ENCODE peak calls at places on chromosomes 12 and 14, in four cellular contexts. K, N, L and G are unnamed samples. For H3K27me3 and H3K4me1, the result is how much of the 10 kb centered on the place peaks cover.

GRCh38 chr14:37580146-37580545 is 14.9 kb downstream of the FOXA1 start:
- DNase-seq in K (no peak), N (no peak), L (no peak), G (no peak)

GRCh38 chr12:57237952-57238853 is 8.7 kb downstream of the SHMT2 start:
- DNase-seq in K (no peak), L (no peak), N (peak), G (peak)

GRCh38 chr14:92563359-92563758 is 49.8 kb downstream of the RIN3 start:
- DNase-seq in L (no peak), K (no peak), N (peak), G (no peak)

GRCh38 chr12:3157581-3158328 is 80.6 kb downstream of the TSPAN9 start:
- DNase-seq in K (no peak), N (no peak), L (no peak), G (no peak)

GRCh38 chr12:79737875-79738718 is 47.3 kb upstream of the PAWR start:
- DNase-seq in N (peak), K (no peak), L (peak), G (peak)

GRCh38 chr12:57135487-57135886 is 7.2 kb downstream of the LRP1 start:
- DNase-seq in K (no peak), L (no peak), N (no peak), G (no peak)

GRCh38 chr12:117309276-117309885 is 52.0 kb downstream of the NOS1 start:
- DNase-seq in K (no peak), N (no peak), L (no peak), G (no peak)

GRCh38 chr12:115370204-115370603 is 686.2 kb upstream of the TBX3 start:
- DNase-seq in K (no peak), L (no peak), N (no peak), G (no peak)

GRCh38 chr14:38951451-38951850 is 151.6 kb downstream of the SEC23A start:
- DNase-seq in N (no peak), K (no peak), L (no peak), G (no peak)

GRCh38 chr12:12236896-12237295 is 29.9 kb downstream of the LRP6 start:
- DNase-seq in K (no peak), N (no peak), L (no peak), G (no peak)

GRCh38 chr12:34395056-34396005 is 373.0 kb downstream of the ALG10 start:
- DNase-seq in L (no peak), N (no peak), K (peak), G (no peak)

GRCh38 chr14:62691613-62692489 is 353.4 kb downstream of the KCNH5 start:
- DNase-seq in N (no peak), L (no peak), K (no peak), G (peak)

GRCh38 chr12:6332459-6332858 is 9.4 kb downstream of the TNFRSF1A start:
- DNase-seq in L (no peak), N (no peak), K (no peak), G (no peak)

GRCh38 chr14:89041245-89041585 is 216.8 kb downstream of the TTC8 start:
- DNase-seq in L (peak), K (no peak), N (no peak), G (peak)

GRCh38 chr14:74508292-74508731 is 14.7 kb downstream of the ISCA2 start:
- DNase-seq in K (no peak), L (no peak), N (no peak), G (peak)

GRCh38 chr12:96359328-96359727 is 40.9 kb downstream of the CDK17 start:
- DNase-seq in N (no peak), L (no peak), K (no peak), G (no peak)

GRCh38 chr12:116459921-116460666 is 99.1 kb upstream of the MAP1LC3B2 start:
- DNase-seq in L (no peak), K (no peak), N (no peak), G (no peak)

GRCh38 chr12:10101042-10101579 is 2.3 kb upstream of the CLEC1A start:
- DNase-seq in N (no peak), K (no peak), L (no peak), G (no peak)

GRCh38 chr12:90630006-90630405 is 325.0 kb downstream of the CCER1 start:
- DNase-seq in N (no peak), L (no peak), K (no peak), G (no peak)

GRCh38 chr12:95908573-95908972 is 33.8 kb downstream of the CCDC38 start:
- DNase-seq in N (no peak), L (no peak), K (no peak), G (no peak)

GRCh38 chr12:45477526-45477925 is 252.0 kb upstream of the ARID2 start:
- DNase-seq in K (no peak), N (no peak), L (no peak), G (no peak)

GRCh38 chr14:75277796-75278421 is 719 bp upstream of the FOS start:
- DNase-seq in L (no peak), N (no peak), K (no peak), G (no peak)

GRCh38 chr12:34396861-34397590 is 374.7 kb downstream of the ALG10 start:
- DNase-seq in L (no peak), K (no peak), N (no peak), G (peak)

GRCh38 chr12:49034287-49034622 is 15.7 kb upstream of the PRKAG1 start:
- DNase-seq in L (no peak), N (no peak), K (no peak), G (no peak)

GRCh38 chr14:58722433-58722832 is 84.7 kb downstream of the DACT1 start:
- DNase-seq in L (no peak), K (no peak), N (no peak), G (no peak)

GRCh38 chr14:33280646-33281045 is 342.0 kb downstream of the NPAS3 start:
- DNase-seq in L (no peak), N (no peak), K (no peak), G (no peak)

GRCh38 chr14:74257078-74257987 is 18.1 kb downstream of the VSX2 start:
- DNase-seq in K (peak), L (no peak), N (peak), G (peak)

GRCh38 chr12:62713190-62713589 is 221.8 kb downstream of the PPM1H start:
- DNase-seq in K (no peak), L (no peak), N (no peak), G (no peak)

GRCh38 chr14:61839452-61839851 is 77.2 kb downstream of the SNAPC1 start:
- DNase-seq in K (no peak), N (no peak), L (no peak), G (no peak)

GRCh38 chr14:30240685-30241084 is 313.0 kb upstream of the PRKD1 start:
- DNase-seq in K (no peak), N (no peak), L (no peak), G (no peak)

GRCh38 chr12:116719661-116720060 is 18.2 kb downstream of the SPRING1 start:
- DNase-seq in K (no peak), N (no peak), L (no peak), G (peak)

DNA sequence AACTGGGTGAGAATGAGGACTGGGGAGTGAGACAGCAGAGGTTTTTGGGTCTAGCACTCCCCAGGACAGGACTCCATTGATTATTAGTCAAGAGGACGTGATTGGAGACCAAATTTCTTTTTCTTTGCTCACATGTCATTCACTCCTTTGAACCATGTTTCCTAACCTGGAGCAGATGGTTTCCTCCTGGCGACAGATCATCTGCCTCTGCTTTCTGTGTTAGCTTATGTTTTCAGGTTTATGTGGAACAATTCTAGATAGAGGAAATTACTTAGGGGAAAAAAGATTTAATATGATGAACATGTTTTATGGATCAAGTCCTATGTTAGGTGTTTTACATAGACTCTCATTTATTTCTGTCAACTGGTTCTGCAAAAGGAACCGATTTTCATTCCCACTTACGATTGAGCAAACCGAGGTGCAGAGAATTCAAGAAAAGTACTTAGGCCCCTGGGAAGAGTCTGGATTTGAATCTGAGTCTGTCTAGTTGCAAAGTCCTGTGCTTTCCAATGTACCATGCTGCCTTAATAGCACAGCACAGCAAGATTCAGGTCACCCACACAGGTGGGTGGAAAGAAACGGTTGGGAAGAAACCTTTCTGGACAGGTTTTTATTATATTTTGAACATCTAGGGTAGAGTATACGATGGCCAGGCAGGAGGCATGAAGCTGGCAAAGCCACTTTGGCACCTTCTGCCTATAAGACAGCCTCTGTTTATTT is 30.8 kb downstream of the SMOC1 start:
- DNase-seq in N (no peak), K (no peak), L (no peak), G (no peak)
- H3K27me3 ChIP-seq in N (under half), K (under half), L (half or more), G (under half)

DNA sequence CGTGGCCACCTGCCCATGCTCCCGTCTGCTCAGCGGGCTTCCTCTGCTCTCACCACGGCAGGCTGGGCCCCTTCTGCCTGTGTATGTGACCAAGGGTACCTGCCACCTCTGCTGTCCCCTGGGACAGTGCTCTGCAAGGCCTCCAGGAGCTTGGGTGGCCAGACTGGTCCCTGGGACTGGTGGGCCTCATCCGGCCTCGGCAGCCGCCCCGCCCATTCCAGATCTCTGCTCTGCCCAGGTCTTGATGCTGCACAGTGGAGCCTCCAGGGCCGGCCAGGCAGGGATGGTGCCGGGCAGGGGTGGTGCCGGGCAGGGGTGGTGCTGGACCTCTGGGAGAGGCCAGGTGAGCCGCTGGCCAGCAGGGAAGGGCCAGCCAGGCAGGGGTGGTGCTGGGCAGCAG is 9.0 kb downstream of the FBRSL1 start:
- DNase-seq in L (no peak), K (no peak), N (no peak), G (no peak)
- H3K4me1 ChIP-seq in L (under half), K (half or more), N (half or more), G (under half)

GRCh38 chr12:21775130-21775920 is 819 bp upstream of the KCNJ8 start:
- DNase-seq in L (no peak), N (no peak), K (no peak), G (no peak)
- H3K27me3 ChIP-seq in L (under half), N (under half), K (under half), G (under half)

DNA sequence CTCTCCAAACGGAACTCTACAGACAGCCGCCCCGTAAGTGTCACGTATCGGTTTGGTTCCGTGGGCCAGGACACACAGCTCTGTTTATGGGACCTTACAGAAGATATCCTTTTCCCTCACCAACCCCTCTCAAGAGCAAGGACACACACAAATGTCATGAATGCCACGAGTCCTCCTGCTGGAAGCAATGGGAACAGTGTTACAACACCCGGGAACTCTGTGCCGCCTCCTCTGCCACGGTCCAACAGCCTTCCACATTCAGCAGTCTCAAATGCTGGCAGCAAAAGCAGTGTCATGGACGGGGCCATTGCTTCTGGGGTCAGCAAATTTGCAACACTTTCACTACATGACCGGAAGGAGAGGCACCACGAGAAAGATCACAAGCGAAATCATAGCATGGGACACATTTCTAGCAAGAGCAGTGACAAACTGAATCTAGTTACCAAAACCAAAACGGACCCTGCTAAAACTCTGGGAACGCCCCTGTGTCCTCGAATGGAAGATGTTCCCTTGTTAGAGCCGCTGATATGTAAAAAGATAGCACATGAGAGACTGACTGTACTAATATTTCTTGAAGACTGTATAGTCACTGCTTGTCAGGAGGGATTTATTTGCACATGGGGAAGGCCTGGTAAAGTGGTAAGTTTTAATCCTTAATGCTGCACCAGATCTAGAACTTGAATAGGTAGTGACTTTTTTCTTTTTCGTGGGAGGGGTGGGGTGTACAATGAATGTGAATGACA is 69.7 kb downstream of the WDR20 start:
- DNase-seq in K (no peak), L (no peak), N (no peak), G (peak)
- H3K4me1 ChIP-seq in K (under half), L (under half), N (under half), G (under half)